ENCODE peak calls at places on chromosomes 5 and 9, in six cellular contexts. One of them, this sample, is unnamed.

GRCh38 chr9:75953218-75953617 is 62.7 kb downstream of the PCSK5 start:
- DNase-seq in heart left ventricle: no peak
- DNase-seq in dorsolateral prefrontal cortex: no peak
- DNase-seq in body of pancreas: no peak
- DNase-seq in A549: peak; percentile 59
- DNase-seq in MM.1S: no peak
- DNase-seq in this sample: peak; percentile 25

GRCh38 chr5:176619203-176619568 is 9.2 kb upstream of the GPRIN1 start:
- DNase-seq in heart left ventricle: peak; percentile 65
- DNase-seq in dorsolateral prefrontal cortex: peak; percentile 94
- DNase-seq in body of pancreas: peak; percentile 44
- DNase-seq in A549: peak; percentile 86
- DNase-seq in MM.1S: no peak
- DNase-seq in this sample: peak; percentile 82

GRCh38 chr9:37997636-37998374 is 71.2 kb downstream of the SHB start:
- DNase-seq in heart left ventricle: peak; percentile 40
- DNase-seq in dorsolateral prefrontal cortex: no peak
- DNase-seq in body of pancreas: no peak
- DNase-seq in A549: no peak
- DNase-seq in MM.1S: no peak
- DNase-seq in this sample: no peak

GRCh38 chr5:103842936-103843335 is 280.3 kb upstream of the NUDT12 start:
- DNase-seq in heart left ventricle: no peak
- DNase-seq in dorsolateral prefrontal cortex: no peak
- DNase-seq in body of pancreas: no peak
- DNase-seq in A549: no peak
- DNase-seq in MM.1S: no peak
- DNase-seq in this sample: no peak

GRCh38 chr5:173602423-173602822 is 14.0 kb downstream of the BOD1 start:
- DNase-seq in heart left ventricle: peak; percentile 44
- DNase-seq in dorsolateral prefrontal cortex: no peak
- DNase-seq in body of pancreas: peak; percentile 40
- DNase-seq in A549: no peak
- DNase-seq in MM.1S: no peak
- DNase-seq in this sample: no peak

GRCh38 chr5:777756-778161 is 6.8 kb downstream of the ZDHHC11B start:
- DNase-seq in heart left ventricle: no peak
- DNase-seq in dorsolateral prefrontal cortex: no peak
- DNase-seq in body of pancreas: no peak
- DNase-seq in A549: no peak
- DNase-seq in MM.1S: no peak
- DNase-seq in this sample: no peak

GRCh38 chr5:64654184-64654938 is 35.9 kb upstream of the SHISAL2B start:
- DNase-seq in heart left ventricle: no peak
- DNase-seq in dorsolateral prefrontal cortex: no peak
- DNase-seq in body of pancreas: no peak
- DNase-seq in A549: no peak
- DNase-seq in MM.1S: no peak
- DNase-seq in this sample: no peak

GRCh38 chr5:91636351-91636750 is 253.2 kb upstream of the ARRDC3 start:
- DNase-seq in heart left ventricle: no peak
- DNase-seq in dorsolateral prefrontal cortex: no peak
- DNase-seq in body of pancreas: no peak
- DNase-seq in A549: peak; percentile 19
- DNase-seq in MM.1S: no peak
- DNase-seq in this sample: no peak

GRCh38 chr9:121736964-121737462 is 85.6 kb downstream of the DAB2IP start:
- DNase-seq in heart left ventricle: peak; percentile 66
- DNase-seq in dorsolateral prefrontal cortex: no peak
- DNase-seq in body of pancreas: peak; percentile 65
- DNase-seq in A549: peak; percentile 30
- DNase-seq in MM.1S: no peak
- DNase-seq in this sample: peak; percentile 94

GRCh38 chr9:138111607-138112006 is 234.0 kb downstream of the CACNA1B start:
- DNase-seq in heart left ventricle: no peak
- DNase-seq in dorsolateral prefrontal cortex: peak; percentile 26
- DNase-seq in body of pancreas: no peak
- DNase-seq in A549: no peak
- DNase-seq in MM.1S: no peak
- DNase-seq in this sample: no peak

GRCh38 chr9:105639936-105640335 is 22.3 kb upstream of the TAL2 start:
- DNase-seq in heart left ventricle: no peak
- DNase-seq in dorsolateral prefrontal cortex: no peak
- DNase-seq in body of pancreas: no peak
- DNase-seq in A549: no peak
- DNase-seq in MM.1S: no peak
- DNase-seq in this sample: no peak

GRCh38 chr5:163505475-163506457 is at the start of gene MAT2B:
- DNase-seq in heart left ventricle: peak; percentile 97
- DNase-seq in dorsolateral prefrontal cortex: peak; percentile 96
- DNase-seq in body of pancreas: peak; percentile 93
- DNase-seq in A549: peak; percentile 95
- DNase-seq in MM.1S: peak; percentile 96
- DNase-seq in this sample: peak; percentile 96

GRCh38 chr5:126912607-126913006 is 117.8 kb downstream of the MARCHF3 start:
- DNase-seq in heart left ventricle: no peak
- DNase-seq in dorsolateral prefrontal cortex: no peak
- DNase-seq in body of pancreas: no peak
- DNase-seq in A549: no peak
- DNase-seq in MM.1S: no peak
- DNase-seq in this sample: no peak

GRCh38 chr9:97907051-97907450 is 15.2 kb downstream of the TRMO start:
- DNase-seq in heart left ventricle: peak; percentile 31
- DNase-seq in dorsolateral prefrontal cortex: no peak
- DNase-seq in body of pancreas: no peak
- DNase-seq in A549: no peak
- DNase-seq in MM.1S: no peak
- DNase-seq in this sample: no peak
- H3K27ac ChIP-seq in heart left ventricle: peak overlapping the region; percentile 7
- H3K27ac ChIP-seq in dorsolateral prefrontal cortex: no peak overlapping the region
- H3K27ac ChIP-seq in body of pancreas: no peak overlapping the region
- H3K27ac ChIP-seq in A549: no peak overlapping the region
- H3K27ac ChIP-seq in MM.1S: no peak overlapping the region
- H3K27ac ChIP-seq in this sample: peak overlapping the region; percentile 43

DNA sequence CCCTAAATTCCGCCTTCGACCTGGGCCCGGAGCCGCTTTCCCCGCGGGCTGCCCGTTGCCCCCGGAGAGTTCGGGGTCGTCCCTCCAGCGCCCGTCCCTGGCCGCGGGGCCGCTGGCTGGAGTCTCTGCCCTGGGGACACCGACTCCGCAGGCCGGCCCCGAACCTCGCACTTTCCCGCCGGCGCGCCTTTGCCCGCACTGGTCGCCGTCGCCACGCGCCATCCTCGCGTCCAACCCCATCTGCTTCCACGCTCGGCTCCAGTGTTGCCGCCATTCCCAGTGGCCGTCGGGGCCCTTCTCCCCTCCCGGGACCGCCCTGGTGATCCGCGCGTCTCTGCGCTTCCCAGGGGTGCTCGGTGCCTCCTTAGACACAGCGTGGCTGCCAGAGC is 11.0 kb downstream of the LHX3 start:
- DNase-seq in heart left ventricle: no peak
- DNase-seq in dorsolateral prefrontal cortex: no peak
- DNase-seq in body of pancreas: no peak
- DNase-seq in A549: no peak
- DNase-seq in MM.1S: no peak
- DNase-seq in this sample: no peak
- H3K4me3 ChIP-seq in heart left ventricle: no peak overlapping the region
- H3K4me3 ChIP-seq in dorsolateral prefrontal cortex: no peak overlapping the region
- H3K4me3 ChIP-seq in body of pancreas: no peak overlapping the region
- H3K4me3 ChIP-seq in A549: peak overlapping the region; percentile 36
- H3K4me3 ChIP-seq in MM.1S: no peak overlapping the region
- H3K4me3 ChIP-seq in this sample: no peak overlapping the region

GRCh38 chr5:57889558-57889957 is 406.9 kb upstream of the ACTBL2 start:
- DNase-seq in heart left ventricle: no peak
- DNase-seq in dorsolateral prefrontal cortex: no peak
- DNase-seq in body of pancreas: peak; percentile 24
- DNase-seq in A549: peak; percentile 87
- DNase-seq in MM.1S: peak; percentile 52
- DNase-seq in this sample: no peak

GRCh38 chr5:57884346-57885102 is 401.9 kb upstream of the ACTBL2 start:
- DNase-seq in heart left ventricle: no peak
- DNase-seq in dorsolateral prefrontal cortex: no peak
- DNase-seq in body of pancreas: no peak
- DNase-seq in A549: no peak
- DNase-seq in MM.1S: no peak
- DNase-seq in this sample: no peak

GRCh38 chr5:57891443-57891842 is 408.8 kb upstream of the ACTBL2 start:
- DNase-seq in heart left ventricle: no peak
- DNase-seq in dorsolateral prefrontal cortex: no peak
- DNase-seq in body of pancreas: no peak
- DNase-seq in A549: no peak
- DNase-seq in MM.1S: no peak
- DNase-seq in this sample: no peak

DNA sequence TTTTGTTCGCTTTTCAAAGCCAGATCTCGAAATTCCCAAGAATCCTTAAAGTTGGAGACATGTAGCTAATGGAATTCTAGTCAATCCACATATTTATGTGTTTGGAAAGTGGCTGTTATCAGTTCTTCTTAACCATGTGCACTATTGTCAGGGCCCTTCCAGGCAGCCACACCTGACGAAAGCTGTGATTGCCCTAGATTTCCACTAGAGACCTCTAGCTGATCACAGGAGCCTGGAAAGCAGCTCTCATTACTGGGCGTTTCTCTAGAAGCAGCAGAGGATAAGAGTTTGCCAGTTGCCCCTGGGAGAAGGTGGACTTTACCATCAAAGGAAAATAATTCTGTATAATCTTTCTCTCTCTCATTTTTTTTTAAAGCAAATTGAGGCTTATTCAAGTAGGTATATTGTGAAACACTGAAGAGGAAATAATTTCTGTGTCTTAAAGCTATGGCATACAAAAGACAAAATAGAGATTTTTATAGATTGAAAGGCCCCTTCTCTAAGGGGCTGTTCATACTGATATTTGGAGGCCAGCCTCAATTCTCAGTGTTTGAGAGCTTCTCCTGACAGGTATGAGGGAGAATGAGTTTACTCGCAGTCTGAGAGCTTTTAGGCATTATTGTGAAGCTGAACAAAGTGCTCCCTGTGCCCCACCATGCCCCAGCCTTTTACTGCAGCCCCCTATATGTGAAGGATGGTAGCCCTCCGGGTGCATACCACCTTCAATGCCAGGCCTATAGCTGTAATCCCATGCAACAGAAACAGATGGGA is 405.4 kb upstream of the ACTBL2 start:
- DNase-seq in heart left ventricle: peak; percentile 58
- DNase-seq in dorsolateral prefrontal cortex: no peak
- DNase-seq in body of pancreas: peak; percentile 70
- DNase-seq in A549: peak; percentile 85
- DNase-seq in MM.1S: peak; percentile 72
- DNase-seq in this sample: peak; percentile 45
- TF ChIP-seq CTCF in heart left ventricle: peak; percentile 75
- TF ChIP-seq CTCF in dorsolateral prefrontal cortex: no peak
- TF ChIP-seq CTCF in body of pancreas: peak; percentile 43
- TF ChIP-seq CTCF in A549: peak; percentile 80
- TF ChIP-seq CTCF in MM.1S: peak; percentile 69
- TF ChIP-seq CTCF in this sample: peak; percentile 52

DNA sequence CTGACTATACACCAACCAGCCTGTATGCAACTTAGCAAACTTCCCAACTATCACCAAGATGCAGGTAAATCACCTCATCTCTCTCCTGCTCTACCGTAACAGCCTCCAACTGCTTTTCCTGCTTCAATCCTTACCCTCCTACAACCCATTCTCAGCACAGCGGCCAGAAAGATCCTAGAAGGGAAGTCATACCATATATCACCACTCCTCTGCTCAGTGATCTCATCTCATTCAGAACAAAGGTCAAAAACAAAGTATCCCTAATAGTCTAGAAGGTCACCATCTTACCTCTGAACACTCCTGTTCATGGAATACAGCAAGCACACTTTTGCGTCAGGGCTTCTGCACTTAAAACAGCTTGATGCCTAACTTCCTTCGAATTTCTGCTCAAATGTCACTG is 62.2 kb upstream of the RNF38 start:
- DNase-seq in heart left ventricle: no peak
- DNase-seq in dorsolateral prefrontal cortex: no peak
- DNase-seq in body of pancreas: no peak
- DNase-seq in A549: no peak
- DNase-seq in MM.1S: no peak
- DNase-seq in this sample: no peak
- H3K27ac ChIP-seq in heart left ventricle: no peak overlapping the region
- H3K27ac ChIP-seq in dorsolateral prefrontal cortex: peak overlapping the region; percentile 52
- H3K27ac ChIP-seq in body of pancreas: no peak overlapping the region
- H3K27ac ChIP-seq in A549: no peak overlapping the region
- H3K27ac ChIP-seq in MM.1S: no peak overlapping the region
- H3K27ac ChIP-seq in this sample: no peak overlapping the region

GRCh38 chr9:116689117-116689516 is 2.0 kb downstream of the TRIM32 start:
- DNase-seq in heart left ventricle: no peak
- DNase-seq in dorsolateral prefrontal cortex: no peak
- DNase-seq in body of pancreas: no peak
- DNase-seq in A549: no peak
- DNase-seq in MM.1S: no peak
- DNase-seq in this sample: no peak

GRCh38 chr9:116692619-116693018 is 5.5 kb downstream of the TRIM32 start:
- DNase-seq in heart left ventricle: no peak
- DNase-seq in dorsolateral prefrontal cortex: no peak
- DNase-seq in body of pancreas: no peak
- DNase-seq in A549: no peak
- DNase-seq in MM.1S: no peak
- DNase-seq in this sample: no peak

GRCh38 chr9:116689633-116690032 is 2.5 kb downstream of the TRIM32 start:
- DNase-seq in heart left ventricle: no peak
- DNase-seq in dorsolateral prefrontal cortex: no peak
- DNase-seq in body of pancreas: no peak
- DNase-seq in A549: no peak
- DNase-seq in MM.1S: no peak
- DNase-seq in this sample: no peak

GRCh38 chr9:116693233-116693731 is 6.2 kb downstream of the TRIM32 start:
- DNase-seq in heart left ventricle: no peak
- DNase-seq in dorsolateral prefrontal cortex: no peak
- DNase-seq in body of pancreas: no peak
- DNase-seq in A549: no peak
- DNase-seq in MM.1S: no peak
- DNase-seq in this sample: no peak

DNA sequence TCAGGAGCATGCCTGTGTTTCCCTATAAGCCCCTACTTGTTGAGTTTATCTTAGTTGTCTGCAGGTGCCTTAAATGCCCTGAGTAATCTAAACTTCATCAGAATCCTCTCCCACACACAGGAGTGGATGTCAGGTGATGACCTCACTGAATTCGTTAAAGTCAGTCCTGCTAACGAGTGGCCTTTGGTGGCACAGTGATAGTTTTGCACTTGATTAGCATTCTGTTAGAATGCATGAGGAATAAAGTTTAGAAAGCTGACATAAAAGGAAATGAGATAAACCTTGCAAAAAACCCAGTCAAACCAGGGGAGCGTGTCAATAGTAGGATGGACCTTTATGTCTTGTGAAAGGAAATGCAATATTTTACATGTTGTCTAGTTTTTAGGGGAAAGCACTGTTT is 4.5 kb downstream of the TRIM32 start:
- DNase-seq in heart left ventricle: no peak
- DNase-seq in dorsolateral prefrontal cortex: no peak
- DNase-seq in body of pancreas: no peak
- DNase-seq in A549: no peak
- DNase-seq in MM.1S: no peak
- DNase-seq in this sample: no peak
- H3K4me3 ChIP-seq in heart left ventricle: no peak overlapping the region
- H3K4me3 ChIP-seq in dorsolateral prefrontal cortex: no peak overlapping the region
- H3K4me3 ChIP-seq in body of pancreas: no peak overlapping the region
- H3K4me3 ChIP-seq in A549: no peak overlapping the region
- H3K4me3 ChIP-seq in MM.1S: no peak overlapping the region
- H3K4me3 ChIP-seq in this sample: no peak overlapping the region